ENCODE peak calls at places on chromosomes 16 and 17, in seven cellular contexts. A is activated T-cell treated with anti-CD3 and anti-CD28 coated beads for 1 hour; Y is tibial artery; T is activated naive CD8-positive, alpha-beta T cell treated with anti-CD3 and anti-CD28 coated beads for 36 hours; D is neural progenitor cell; S is NCI-H510A treated with DMSO at 0.1 percent for 48 hours; P is AG09319. E is an unnamed sample.
A peak's percentile ranks its signal among the peaks of the same experiment; 100 is the strongest.

GRCh38 chr17:78133971-78134898 is 3.7 kb downstream of the TMC8 start:
- DNase-seq in A (peak; percentile 63), Y (no peak), T (peak; percentile 76), D (peak; percentile 87), S (peak; percentile 72), P (no peak), E (peak; percentile 81)

GRCh38 chr17:45834471-45835396 is 9.9 kb upstream of the SPPL2C start:
- DNase-seq in A (no peak), Y (no peak), T (no peak), D (no peak), S (no peak), P (no peak), E (no peak)

GRCh38 chr17:2346475-2346874 is 9.2 kb downstream of the SGSM2 start:
- DNase-seq in A (no peak), Y (no peak), T (no peak), D (no peak), S (no peak), P (no peak), E (no peak)

GRCh38 chr16:50281391-50282009 is 15.1 kb downstream of the ADCY7 start:
- DNase-seq in A (no peak), Y (no peak), T (no peak), D (no peak), S (peak; percentile 95), P (no peak), E (no peak)

GRCh38 chr17:63481488-63481870 is 4.6 kb downstream of the ACE start:
- DNase-seq in A (no peak), Y (no peak), T (no peak), D (no peak), S (no peak), P (no peak), E (no peak)

GRCh38 chr17:47757416-47757815 is 24.4 kb downstream of the TBX21 start:
- DNase-seq in A (no peak), Y (no peak), T (no peak), D (no peak), S (no peak), P (no peak), E (no peak)

GRCh38 chr16:57867000-57867561 is 64.8 kb upstream of the KIFC3 start:
- DNase-seq in A (no peak), Y (no peak), T (no peak), D (no peak), S (peak; percentile 85), P (no peak), E (no peak)

GRCh38 chr17:57135748-57136342 is 50.8 kb downstream of the AKAP1 start:
- DNase-seq in A (no peak), Y (no peak), T (no peak), D (no peak), S (peak; percentile 75), P (no peak), E (no peak)

GRCh38 chr17:79107499-79108231 is 33.0 kb downstream of the ENGASE start:
- DNase-seq in A (no peak), Y (no peak), T (no peak), D (no peak), S (no peak), P (no peak), E (no peak)

GRCh38 chr17:17822189-17822978 is 14.4 kb downstream of the SREBF1 start:
- DNase-seq in A (no peak), Y (peak; percentile 88), T (no peak), D (no peak), S (no peak), P (peak; percentile 75), E (no peak)

GRCh38 chr17:47990962-47991731 is 20.2 kb downstream of the CDK5RAP3 start:
- DNase-seq in A (no peak), Y (no peak), T (no peak), D (peak; percentile 89), S (no peak), P (no peak), E (no peak)